ENCODE peak calls at places on chromosomes 11 and 22, in six cellular contexts. J is colonic mucosa, X is brain microvascular endothelial cell, Q is PC-3, D is prostate gland, F is fibroblast of lung. U is an unnamed sample.

GRCh38 chr11:105718641-105719040 is 108.8 kb downstream of the GRIA4 start:
- DNase-seq in X (no peak), F (peak), J (no peak), Q (no peak), D (no peak), U (no peak)

GRCh38 chr22:45246060-45246985 is 5.6 kb upstream of the KIAA0930 start:
- DNase-seq in Q (peak), F (peak), D (peak), X (peak), J (peak), U (peak)

GRCh38 chr22:39569066-39569465 is 1.5 kb upstream of the CACNA1I start:
- DNase-seq in F (no peak), X (no peak), J (no peak), Q (no peak), D (no peak), U (no peak)

GRCh38 chr11:44999068-44999467 is 48.4 kb upstream of the TP53I11 start:
- DNase-seq in Q (no peak), D (no peak), J (no peak), X (no peak), F (no peak), U (no peak)

GRCh38 chr22:20494978-20495860 is at the start of gene KLHL22:
- DNase-seq in F (peak), Q (peak), J (peak), X (no peak), D (no peak), U (peak)

GRCh38 chr22:45204241-45204640 is 36.5 kb downstream of the KIAA0930 start:
- DNase-seq in D (no peak), F (no peak), Q (no peak), J (no peak), X (no peak), U (no peak)

GRCh38 chr11:2399488-2400068 is 972 bp upstream of the TSSC4 start:
- DNase-seq in J (peak), X (no peak), D (no peak), Q (no peak), F (no peak), U (no peak)

GRCh38 chr22:30861688-30862552 is 106.7 kb downstream of the MORC2 start:
- DNase-seq in D (no peak), J (no peak), F (no peak), X (no peak), Q (no peak), U (no peak)

GRCh38 chr11:111018571-111018970 is 227.0 kb upstream of the POU2AF2 start:
- DNase-seq in Q (no peak), J (no peak), F (no peak), X (no peak), D (no peak), U (no peak)

GRCh38 chr11:128843198-128843766 is 23.8 kb downstream of the KCNJ1 start:
- DNase-seq in F (no peak), X (no peak), J (no peak), Q (no peak), D (no peak), U (no peak)

GRCh38 chr11:1042626-1043562 is 6.4 kb upstream of the MUC6 start:
- DNase-seq in Q (no peak), F (no peak), D (no peak), X (no peak), J (no peak), U (no peak)

GRCh38 chr11:17208257-17208999 is 642 bp upstream of the PIK3C2A start:
- DNase-seq in X (peak), J (peak), D (peak), Q (peak), F (peak), U (peak)

GRCh38 chr11:115411114-115411513 is 93.1 kb downstream of the CADM1 start:
- DNase-seq in X (no peak), J (no peak), F (no peak), Q (no peak), D (no peak), U (no peak)

GRCh38 chr11:2526808-2527381 is 82.1 kb downstream of the KCNQ1 start:
- DNase-seq in Q (no peak), J (peak), F (no peak), D (no peak), X (no peak), U (no peak)

GRCh38 chr11:29018631-29019030 is 910.4 kb downstream of the METTL15 start:
- DNase-seq in D (no peak), X (peak), J (no peak), Q (peak), F (peak), U (peak)

GRCh38 chr11:32131321-32131720 is 40.4 kb downstream of the RCN1 start:
- DNase-seq in F (peak), J (no peak), X (peak), D (no peak), Q (peak), U (no peak)

GRCh38 chr11:130478881-130479280 is 30.4 kb downstream of the ADAMTS15 start:
- DNase-seq in D (no peak), Q (no peak), F (peak), J (peak), X (peak), U (peak)

GRCh38 chr11:47355283-47356128 is 3.0 kb upstream of the MYBPC3 start:
- DNase-seq in D (peak), Q (peak), J (peak), X (peak), F (peak), U (peak)

GRCh38 chr22:49964136-49964492 is 3.5 kb downstream of the PIM3 start:
- DNase-seq in J (no peak), F (no peak), D (no peak), X (no peak), Q (no peak), U (no peak)

GRCh38 chr11:18703001-18703763 is 4.6 kb downstream of the TMEM86A start:
- DNase-seq in D (no peak), J (no peak), X (no peak), F (no peak), Q (no peak), U (no peak)

GRCh38 chr22:39646614-39647210 is 76.2 kb downstream of the CACNA1I start:
- DNase-seq in F (no peak), Q (no peak), J (no peak), X (no peak), D (no peak), U (no peak)

GRCh38 chr11:130908061-130908460 is 8.2 kb downstream of the SNX19 start:
- DNase-seq in X (no peak), Q (no peak), J (no peak), F (no peak), D (no peak), U (no peak)

GRCh38 chr11:11025087-11025486 is 167.2 kb upstream of the ZBED5 start:
- DNase-seq in F (peak), X (peak), J (no peak), Q (peak), D (no peak), U (peak)

GRCh38 chr11:57598831-57599155 is 1.3 kb downstream of the SERPING1 start:
- DNase-seq in F (peak), X (peak), D (no peak), Q (no peak), J (no peak), U (peak)

GRCh38 chr11:1194977-1195689 is 27.7 kb upstream of the MUC5B start:
- DNase-seq in F (no peak), D (no peak), X (no peak), J (no peak), Q (no peak), U (no peak)

GRCh38 chr11:84719935-84720577 is 907.1 kb downstream of the DLG2 start:
- DNase-seq in J (peak), X (no peak), F (no peak), Q (no peak), D (no peak), U (no peak)

GRCh38 chr11:47915407-47916137 is 64.8 kb upstream of the PTPRJ start:
- DNase-seq in Q (no peak), X (no peak), D (no peak), F (no peak), J (peak), U (no peak)

GRCh38 chr11:64095949-64096348 is 60.2 kb downstream of the FLRT1 start:
- DNase-seq in Q (no peak), J (no peak), X (no peak), D (no peak), F (no peak), U (no peak)

GRCh38 chr11:35714882-35715612 is 52.5 kb downstream of the TRIM44 start:
- DNase-seq in Q (peak), D (no peak), X (peak), J (no peak), F (peak), U (peak)

GRCh38 chr11:133955945-133956421 is 785 bp downstream of the IGSF9B start:
- DNase-seq in Q (no peak), D (no peak), J (no peak), F (no peak), X (no peak), U (no peak)

GRCh38 chr11:126978911-126979310 is 21.7 kb downstream of the KIRREL3 start:
- DNase-seq in J (no peak), X (no peak), F (no peak), Q (no peak), D (no peak), U (no peak)

GRCh38 chr22:23263651-23264555 is 83.6 kb downstream of the BCR start:
- DNase-seq in Q (no peak), J (no peak), X (no peak), F (no peak), D (no peak), U (no peak)

GRCh38 chr11:1652778-1653540 is 23.4 kb downstream of the KRTAP5-5 start:
- DNase-seq in J (peak), D (peak), Q (peak), X (peak), F (peak), U (peak)

GRCh38 chr22:20080445-20080775 is 369 bp downstream of the DGCR8 start:
- DNase-seq in Q (peak), D (peak), J (peak), F (peak), X (peak), U (peak)

GRCh38 chr11:76680517-76681425 is 10.2 kb upstream of the LRRC32 start:
- DNase-seq in J (peak), Q (peak), X (peak), F (peak), D (peak), U (peak)
- TF ChIP-seq CTCF in J (peak), Q (peak), X (peak), F (peak), D (peak), U (peak)

GRCh38 chr22:28884754-28885375 is 1.5 kb downstream of the ZNRF3 start:
- DNase-seq in J (peak), F (no peak), D (no peak), Q (peak), X (no peak), U (no peak)
- H3K4me3 ChIP-seq in J (peak), F (peak), D (peak), Q (peak), X (peak), U (peak)

GRCh38 chr11:65851083-65851579 is 6.8 kb downstream of the CFL1 start:
- DNase-seq in Q (peak), D (no peak), J (peak), F (no peak), X (no peak), U (no peak)
- TF ChIP-seq CTCF in Q (peak), D (no peak), J (peak), F (peak), X (peak), U (peak)

DNA sequence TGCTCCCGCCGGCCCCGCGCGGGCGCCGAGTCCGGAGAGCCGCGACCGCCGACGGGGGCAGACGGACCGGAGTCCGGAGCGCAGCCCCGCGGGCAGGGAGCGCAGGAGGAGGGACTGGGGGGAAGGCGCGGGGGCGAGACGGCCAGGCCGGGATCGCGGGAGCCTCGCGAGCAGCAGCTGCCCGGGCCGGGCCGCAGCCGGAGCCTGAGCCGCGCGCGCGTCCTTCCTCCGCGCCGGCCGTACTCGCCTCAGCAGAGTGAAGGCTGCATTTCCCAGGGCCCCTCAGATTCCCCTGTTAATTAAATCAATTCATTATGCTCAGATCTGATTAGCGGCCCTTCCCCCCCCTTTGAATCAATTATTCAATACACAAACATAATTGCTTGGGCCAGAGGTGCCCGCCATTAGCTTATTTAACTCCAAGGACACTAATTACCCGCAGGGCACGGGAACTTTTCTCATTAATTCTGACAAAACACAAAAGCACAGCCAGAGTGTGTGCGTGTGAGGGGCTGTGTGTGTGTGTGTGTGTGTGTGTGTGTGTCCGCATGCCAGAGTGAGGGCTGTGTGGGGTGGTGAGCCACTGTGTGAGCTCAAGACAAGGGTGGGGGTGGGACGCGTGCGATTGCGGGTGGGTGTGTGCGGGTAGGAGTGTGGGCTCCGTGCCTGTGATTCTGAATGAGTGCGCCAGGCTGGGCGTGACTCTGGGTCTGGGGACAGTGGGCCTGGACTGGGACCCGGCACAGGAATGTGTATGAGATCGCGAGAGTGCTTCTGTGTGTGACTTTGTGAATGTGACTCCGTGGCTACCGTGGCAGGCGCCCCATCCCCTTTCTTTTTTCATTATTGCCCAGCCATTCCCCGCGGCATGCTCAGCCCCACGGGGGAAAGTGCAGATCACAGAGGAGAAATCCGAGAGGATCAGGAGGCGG is 5.1 kb upstream of the LMO1 start:
- DNase-seq in F (peak), D (no peak), Q (no peak), J (no peak), X (no peak), U (no peak)
- H3K4me3 ChIP-seq in F (no peak), D (peak), Q (no peak), J (peak), X (no peak), U (no peak)